ENCODE peak calls at places on chromosomes 4 and X, in five cellular contexts. T is A549, W is OCI-LY7, A is epithelial cell of esophagus, L is NT2/D1. F is an unnamed sample.

GRCh38 chr4:54937501-54937900 is 187.9 kb downstream of the KDR start:
- DNase-seq in T (no peak), W (no peak), A (peak; percentile 35), L (no peak), F (no peak)

GRCh38 chr4:15894923-15895411 is 43.6 kb downstream of the FGFBP1 start:
- DNase-seq in T (peak; percentile 8), A (peak; percentile 81), W (no peak), L (no peak), F (peak; percentile 5)

GRCh38 chr4:27184508-27185155 is 324.0 kb downstream of the STIM2 start:
- DNase-seq in A (no peak), T (no peak), W (no peak), L (no peak), F (no peak)

GRCh38 chr4:115234405-115235093 is 121.1 kb upstream of the NDST4 start:
- DNase-seq in W (peak; percentile 37), L (no peak), T (no peak), A (peak; percentile 45), F (no peak)

GRCh38 chr4:144627663-144628076 is 18.3 kb upstream of the HHIP start:
- DNase-seq in W (no peak), A (peak; percentile 51), L (no peak), T (no peak), F (no peak)

GRCh38 chrX:11611161-11611560 is 54.6 kb downstream of the ARHGAP6 start:
- DNase-seq in L (no peak), W (no peak), A (no peak), T (no peak), F (no peak)

GRCh38 chr4:189121336-189121735 is 819.3 kb upstream of the FRG1 start:
- DNase-seq in A (no peak), L (no peak), W (no peak), T (no peak), F (no peak)

GRCh38 chr4:149830823-149831222 is 15.2 kb upstream of the IQCM start:
- DNase-seq in T (no peak), A (peak; percentile 6), L (no peak), W (no peak), F (peak; percentile 8)

GRCh38 chrX:8731579-8732395 is at the start of gene ANOS1:
- DNase-seq in T (no peak), L (peak; percentile 68), A (peak; percentile 43), W (no peak), F (no peak)

GRCh38 chr4:25098964-25099843 is 61.0 kb downstream of the SEPSECS start:
- DNase-seq in A (peak; percentile 54), T (no peak), L (no peak), W (no peak), F (peak; percentile 43)

GRCh38 chr4:79225360-79225759 is 100.5 kb downstream of the NAA11 start:
- DNase-seq in L (no peak), W (no peak), T (no peak), A (no peak), F (no peak)
- H3K4me3 ChIP-seq in L (no peak overlapping the region), W (no peak overlapping the region), T (no peak overlapping the region), A (no peak overlapping the region), F (no peak overlapping the region)

GRCh38 chr4:38760915-38761314 is 21.9 kb downstream of the TLR10 start:
- DNase-seq in A (no peak), L (no peak), W (peak; percentile 83), T (no peak), F (no peak)
- H3K4me3 ChIP-seq in A (no peak overlapping the region), L (no peak overlapping the region), W (peak overlapping the region; percentile 55), T (no peak overlapping the region), F (no peak overlapping the region)

GRCh38 chr4:186226521-186227189 is 652 bp upstream of the KLKB1 start:
- DNase-seq in T (no peak), W (no peak), L (no peak), A (no peak), F (no peak)
- H3K4me3 ChIP-seq in T (no peak overlapping the region), W (no peak overlapping the region), L (no peak overlapping the region), A (no peak overlapping the region), F (no peak overlapping the region)

GRCh38 chr4:41379230-41379629 is 122.5 kb downstream of the UCHL1 start:
- DNase-seq in L (no peak), W (no peak), T (no peak), A (no peak), F (no peak)
- H3K4me3 ChIP-seq in L (no peak overlapping the region), W (no peak overlapping the region), T (no peak overlapping the region), A (no peak overlapping the region), F (no peak overlapping the region)

DNA sequence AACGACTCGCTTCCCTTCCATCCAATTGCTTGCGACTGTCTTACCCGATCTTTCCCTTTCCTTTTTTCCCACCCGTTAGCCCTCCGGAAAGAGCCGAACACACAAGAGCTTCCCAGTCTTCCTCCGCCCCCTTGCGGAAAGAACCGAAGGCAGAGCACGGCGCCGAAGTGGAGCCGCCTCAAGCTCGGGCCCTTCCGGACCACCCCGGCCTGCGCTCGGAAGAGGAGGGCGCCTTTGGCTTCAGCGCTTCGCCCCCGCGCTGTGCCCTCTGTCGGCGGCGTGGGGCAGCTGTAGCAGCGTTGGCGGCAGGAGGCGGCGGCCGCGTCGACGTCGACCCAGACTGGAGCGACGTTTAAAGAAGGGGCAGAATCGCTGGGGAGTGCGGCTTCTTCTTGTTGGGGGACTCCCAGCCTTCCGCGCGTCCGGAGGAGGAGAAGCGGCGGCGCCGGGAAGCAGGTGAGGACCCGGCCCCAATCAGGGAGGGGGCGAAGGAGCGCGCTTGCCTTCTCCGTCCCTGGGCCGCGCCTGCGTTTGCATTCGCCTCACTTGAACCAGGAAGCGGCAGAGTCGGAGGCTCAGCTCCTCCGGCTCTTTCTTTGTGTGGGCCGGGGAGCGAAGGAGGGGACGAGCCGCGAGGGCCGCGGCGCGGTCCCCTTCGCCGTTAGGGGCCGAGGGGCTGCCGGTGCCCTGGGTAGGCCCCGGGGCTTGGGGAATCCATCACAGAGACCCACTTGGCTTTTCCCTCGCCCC is at the start of gene ZBTB33:
- DNase-seq in L (peak; percentile 95), A (peak; percentile 92), W (peak; percentile 90), T (peak; percentile 77), F (peak; percentile 93)
- H3K4me3 ChIP-seq in L (peak within 1 kb of the TSS; percentile 90), A (peak within 1 kb of the TSS; percentile 75), W (peak within 1 kb of the TSS; percentile 92), T (peak within 1 kb of the TSS; percentile 71), F (peak within 1 kb of the TSS; percentile 78)

GRCh38 chr4:148431401-148431800 is 10.8 kb downstream of the NR3C2 start:
- DNase-seq in T (no peak), L (no peak), W (no peak), A (no peak), F (no peak)

GRCh38 chr4:148436512-148436911 is 5.7 kb downstream of the NR3C2 start:
- DNase-seq in A (no peak), T (no peak), L (no peak), W (no peak), F (no peak)

GRCh38 chr4:148437439-148437838 is 4.8 kb downstream of the NR3C2 start:
- DNase-seq in L (no peak), A (no peak), W (no peak), T (no peak), F (no peak)

GRCh38 chr4:148435654-148436406 is 6.4 kb downstream of the NR3C2 start:
- DNase-seq in T (no peak), W (no peak), A (no peak), L (no peak), F (no peak)

GRCh38 chr4:148434075-148434773 is 8.0 kb downstream of the NR3C2 start:
- DNase-seq in L (no peak), A (no peak), T (no peak), W (no peak), F (no peak)
- H3K4me3 ChIP-seq in L (no peak overlapping the region), A (no peak overlapping the region), T (no peak overlapping the region), W (no peak overlapping the region), F (no peak overlapping the region)

GRCh38 chrX:24466025-24466424 is 939 bp downstream of the PDK3 start:
- DNase-seq in T (no peak), W (no peak), A (no peak), L (no peak), F (no peak)
- H3K4me3 ChIP-seq in T (peak overlapping the region; percentile 95), W (peak overlapping the region; percentile 92), A (peak overlapping the region; percentile 54), L (peak overlapping the region; percentile 78), F (no peak overlapping the region)

DNA sequence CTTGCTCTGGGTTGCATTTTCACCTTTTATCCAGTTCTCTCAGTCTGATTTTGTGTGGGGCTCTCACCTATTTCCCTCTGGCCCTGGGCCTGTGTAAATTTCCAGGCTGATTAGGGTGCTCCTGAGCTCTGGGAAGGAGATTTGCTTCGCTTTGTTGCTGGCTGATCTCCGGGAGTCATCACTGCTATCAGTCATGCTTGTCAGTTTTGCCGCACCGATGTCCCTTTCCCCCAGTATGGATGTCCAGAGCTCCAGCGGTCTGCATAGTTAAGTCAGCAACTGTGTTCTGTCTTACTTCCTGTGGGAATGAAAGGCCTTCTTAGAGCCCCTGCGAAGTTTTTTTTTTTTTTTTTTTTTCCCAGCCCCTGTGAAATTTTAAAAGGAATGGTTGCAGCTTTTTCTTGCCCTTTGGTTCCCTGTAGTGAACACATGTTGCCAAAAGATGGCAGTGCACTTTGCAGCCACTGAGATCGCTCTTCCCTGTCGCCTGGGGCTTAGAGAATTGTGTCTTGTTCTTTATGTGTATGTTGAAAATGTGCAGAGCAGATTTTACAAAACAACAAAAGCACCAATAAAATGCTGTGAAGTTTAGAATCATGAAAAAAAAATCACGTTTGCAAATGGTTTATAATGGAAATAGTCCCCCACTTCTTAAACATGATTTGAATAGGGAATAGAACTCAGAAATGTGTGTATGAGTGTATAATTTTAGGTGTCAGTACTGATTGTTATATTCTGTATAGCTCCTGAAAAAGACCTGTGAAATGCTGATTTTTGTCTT is 109.2 kb upstream of the SLC4A4 start:
- DNase-seq in W (peak; percentile 21), T (peak; percentile 28), L (peak; percentile 9), A (peak; percentile 58), F (peak; percentile 74)
- H3K4me3 ChIP-seq in W (no peak overlapping the region), T (no peak overlapping the region), L (no peak overlapping the region), A (no peak overlapping the region), F (no peak overlapping the region)

GRCh38 chrX:117327306-117327705 is 789.3 kb downstream of the KLHL13 start:
- DNase-seq in T (no peak), L (peak; percentile 49), A (no peak), W (no peak), F (no peak)

GRCh38 chrX:117325706-117326105 is 790.9 kb downstream of the KLHL13 start:
- DNase-seq in L (no peak), A (no peak), W (no peak), T (no peak), F (no peak)
- H3K4me3 ChIP-seq in L (no peak overlapping the region), A (no peak overlapping the region), W (no peak overlapping the region), T (no peak overlapping the region), F (no peak overlapping the region)

DNA sequence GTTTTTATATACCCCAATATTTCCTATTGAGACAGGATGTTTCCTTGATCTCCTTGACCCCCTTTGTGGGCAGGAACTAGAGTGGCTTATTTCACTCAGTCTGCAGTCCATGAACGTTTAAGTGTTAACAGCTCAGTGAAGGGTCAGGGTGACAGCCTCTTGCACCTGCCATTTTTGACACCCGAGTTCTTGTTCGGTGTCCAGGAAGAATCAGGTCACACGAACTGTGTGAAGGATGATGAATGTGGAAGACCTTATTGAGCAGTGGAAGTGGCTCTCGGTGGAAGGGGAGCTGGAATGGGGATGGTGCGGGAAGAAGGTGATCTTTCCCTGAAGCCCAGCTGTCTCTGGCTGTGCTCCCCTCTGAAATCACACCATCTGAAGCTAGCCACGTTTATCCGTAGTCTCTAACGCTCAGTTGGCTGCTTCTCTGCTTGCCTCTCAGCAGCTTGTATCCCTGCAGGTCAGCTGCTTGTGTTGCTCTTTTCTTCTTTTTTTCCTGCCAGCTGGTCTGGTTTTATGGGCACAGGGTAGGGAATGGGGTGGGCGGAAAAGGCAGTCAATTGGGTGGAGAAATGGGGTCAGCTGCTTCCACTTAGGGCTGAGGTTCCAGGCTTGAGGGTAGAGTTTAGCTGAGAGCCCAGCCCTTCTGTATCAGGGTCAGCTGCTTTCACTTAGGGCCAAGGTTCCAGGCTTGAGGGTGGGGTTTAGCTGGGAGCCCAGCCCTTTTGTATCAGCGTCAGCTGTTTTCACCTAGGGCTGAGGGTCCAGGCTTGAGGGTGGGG is 29.0 kb upstream of the CCNG2 start:
- DNase-seq in T (no peak), A (no peak), L (no peak), W (no peak), F (no peak)
- H3K4me3 ChIP-seq in T (no peak overlapping the region), A (no peak overlapping the region), L (no peak overlapping the region), W (no peak overlapping the region), F (no peak overlapping the region)

F was measured in AG10803.